ENCODE peak calls at places on chromosomes 4 and X, in seven cellular contexts. D is HCT116, B is HepG2, I is GM12878, V is SK-N-SH, K is H1, F is K562. A is an unnamed sample.
A peak's percentile ranks its signal among the peaks of the same experiment; 100 is the strongest.

GRCh38 chr4:70927502-70928139 is 25.5 kb downstream of the MOB1B start:
- DNase-seq in K (no peak), B (no peak), D (no peak), F (no peak), V (no peak), I (no peak), A (no peak)

GRCh38 chr4:126614456-126614855 is 1018.3 kb upstream of the INTU start:
- DNase-seq in K (no peak), D (no peak), B (no peak), I (no peak), F (no peak), V (no peak), A (no peak)

GRCh38 chr4:107255596-107255995 is 219.5 kb upstream of the DKK2 start:
- DNase-seq in B (no peak), I (no peak), F (no peak), D (no peak), V (no peak), K (no peak), A (no peak)

GRCh38 chr4:143377635-143378099 is 41.0 kb downstream of the GAB1 start:
- DNase-seq in F (no peak), D (no peak), V (no peak), K (no peak), B (no peak), I (peak; percentile 66), A (no peak)

GRCh38 chr4:55087016-55087929 is 38.1 kb downstream of the KDR start:
- DNase-seq in D (no peak), K (no peak), B (no peak), I (no peak), F (no peak), V (peak; percentile 61), A (no peak)

GRCh38 chr4:23320881-23321612 is 568.8 kb downstream of the PPARGC1A start:
- DNase-seq in F (no peak), V (no peak), B (no peak), D (no peak), I (no peak), K (no peak), A (no peak)

GRCh38 chr4:7970031-7970946 is 30.6 kb upstream of the AFAP1 start:
- DNase-seq in F (no peak), D (no peak), V (peak; percentile 42), B (peak; percentile 76), I (no peak), K (no peak), A (no peak)

GRCh38 chr4:86033171-86033570 is 326.7 kb downstream of the MAPK10 start:
- DNase-seq in F (no peak), B (no peak), I (no peak), V (no peak), K (no peak), D (no peak), A (no peak)

GRCh38 chr4:121195649-121196048 is 31.5 kb upstream of the TNIP3 start:
- DNase-seq in D (no peak), B (no peak), I (no peak), V (no peak), F (no peak), K (no peak), A (no peak)

GRCh38 chr4:113540859-113541258 is 220.7 kb downstream of the CAMK2D start:
- DNase-seq in I (no peak), D (peak; percentile 26), K (no peak), F (no peak), V (no peak), B (no peak), A (peak; percentile 28)

GRCh38 chr4:28373601-28374000 is 1513.0 kb downstream of the STIM2 start:
- DNase-seq in F (no peak), V (no peak), D (no peak), K (no peak), B (no peak), I (no peak), A (no peak)

GRCh38 chrX:12984629-12985303 is 9.9 kb downstream of the TMSB4X start:
- DNase-seq in V (no peak), F (peak; percentile 43), K (no peak), B (no peak), I (no peak), D (peak; percentile 21), A (no peak)

DNA sequence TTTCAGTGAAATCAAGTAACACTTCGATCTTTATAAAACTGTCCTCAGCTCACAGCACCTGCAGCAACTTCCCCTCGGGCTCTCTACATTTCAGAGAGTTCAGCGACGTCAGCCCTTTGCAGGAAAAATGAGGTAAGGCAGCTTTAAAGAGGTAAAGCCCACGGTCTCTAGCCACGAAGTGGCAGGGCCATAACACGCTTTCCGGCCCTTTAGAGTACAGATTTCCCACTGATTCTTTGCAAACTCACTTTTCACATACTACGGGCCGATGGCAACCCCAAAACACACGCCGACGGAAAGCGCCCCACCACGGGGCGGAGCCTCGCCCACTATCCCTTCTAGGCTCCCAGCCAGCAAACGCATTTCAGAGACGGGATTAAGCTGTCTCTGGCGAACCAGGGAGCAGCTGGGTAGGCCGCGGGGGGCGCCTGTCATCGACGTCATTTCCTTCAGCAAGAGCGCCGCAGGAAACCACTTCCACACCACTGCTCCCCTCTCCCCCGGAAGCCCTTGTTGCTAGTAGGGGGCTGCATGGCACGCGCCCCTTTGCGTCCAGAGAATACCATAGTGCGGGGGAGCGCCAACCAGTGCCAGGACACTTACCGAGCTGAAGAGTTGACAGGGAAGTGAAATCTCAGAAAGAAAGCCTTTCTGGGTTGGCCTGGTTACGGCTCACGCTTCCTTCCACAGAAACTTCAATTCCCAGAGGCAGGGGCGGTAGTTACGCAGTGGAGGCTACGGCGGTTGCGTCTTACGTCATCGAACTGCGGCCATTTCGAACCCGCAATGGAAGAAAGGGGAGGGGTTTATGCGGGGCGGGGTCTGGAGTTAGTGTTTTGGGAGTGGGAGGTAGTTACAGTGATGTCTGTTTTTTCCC is at the start of gene TRMT10A:
- DNase-seq in I (peak; percentile 85), V (peak; percentile 87), B (peak; percentile 96), F (peak; percentile 89), D (peak; percentile 96), K (peak; percentile 94), A (peak; percentile 81)
- TF ChIP-seq POLR2AphosphoS5 in I (peak; percentile 79), V (peak; percentile 87), B (peak; percentile 84), F (peak; percentile 71), D (peak; percentile 89), K (peak; percentile 74), A (no peak)

GRCh38 chr4:39660045-39660444 is 21.4 kb upstream of the SMIM14 start:
- DNase-seq in D (no peak), F (no peak), B (no peak), V (no peak), I (no peak), K (no peak), A (no peak)

GRCh38 chr4:39655866-39656265 is 17.2 kb upstream of the SMIM14 start:
- DNase-seq in V (no peak), I (no peak), F (no peak), B (peak; percentile 17), D (no peak), K (no peak), A (no peak)

GRCh38 chr4:39660757-39661156 is 22.1 kb upstream of the SMIM14 start:
- DNase-seq in F (no peak), I (no peak), B (no peak), D (no peak), V (no peak), K (no peak), A (no peak)

GRCh38 chr4:39657465-39657864 is 18.8 kb upstream of the SMIM14 start:
- DNase-seq in F (no peak), B (no peak), K (no peak), D (no peak), I (peak; percentile 67), V (no peak), A (no peak)

DNA sequence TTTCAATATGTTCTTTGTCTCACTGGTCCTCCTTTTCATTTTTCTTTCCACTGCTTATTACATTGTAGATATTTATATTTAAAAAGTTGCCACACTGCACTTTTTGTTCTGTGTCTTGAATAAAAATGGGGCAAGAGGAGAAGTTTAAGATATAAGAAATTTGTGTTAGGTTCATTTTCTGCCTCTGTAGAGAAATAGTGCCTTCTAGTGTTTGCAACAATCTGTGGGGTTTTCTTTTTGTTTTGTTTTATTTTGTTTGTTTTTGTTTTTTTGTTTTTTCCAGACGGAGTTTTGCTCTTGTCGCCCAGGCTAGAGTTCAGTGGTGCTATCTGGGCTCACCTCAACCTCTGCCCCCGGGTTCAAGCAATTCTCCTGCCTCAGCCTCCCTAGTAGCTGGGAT is 20.1 kb upstream of the SMIM14 start:
- DNase-seq in K (no peak), F (no peak), V (no peak), I (no peak), D (no peak), B (no peak), A (no peak)
- TF ChIP-seq CTCF in K (no peak), F (peak; percentile 56), V (peak; percentile 42), I (peak; percentile 28), D (peak; percentile 38), B (peak; percentile 22), A (peak; percentile 66)

DNA sequence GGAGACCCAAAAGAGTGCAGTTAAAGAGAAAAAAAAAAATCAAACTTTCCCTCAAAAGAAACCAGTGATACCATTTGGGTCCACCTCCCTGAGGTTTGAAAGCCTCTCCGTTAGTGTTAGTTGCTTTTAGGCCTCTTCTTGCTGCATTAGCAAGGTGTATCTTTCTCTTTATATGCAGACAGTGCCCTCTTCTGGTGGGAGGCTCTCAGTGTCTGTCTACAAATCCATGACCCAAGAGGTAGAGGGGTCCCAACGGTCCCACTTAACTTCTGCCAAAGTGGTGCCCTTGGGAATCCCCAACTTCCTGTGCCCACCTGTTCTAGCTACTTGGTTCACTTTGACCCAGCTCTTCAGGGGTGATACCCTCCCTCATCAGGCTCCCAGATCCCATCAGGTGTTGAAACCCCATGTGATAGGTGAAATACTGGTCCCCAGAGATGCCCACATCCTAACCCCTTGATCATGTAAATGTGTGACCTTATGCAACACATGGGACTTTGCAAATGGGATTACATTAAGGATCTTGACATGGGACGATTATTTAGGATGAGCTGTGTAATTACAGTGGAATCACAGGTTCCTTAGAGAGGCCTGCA is 63.7 kb upstream of the CD99 start:
- DNase-seq in B (peak; percentile 71), F (peak; percentile 15), V (peak; percentile 19), D (peak; percentile 44), I (no peak), K (peak; percentile 73), A (no peak)
- TF ChIP-seq SIN3A in B (no peak), F (no peak), V (no peak), D (no peak), I (no peak), K (no peak), A (no peak)

DNA sequence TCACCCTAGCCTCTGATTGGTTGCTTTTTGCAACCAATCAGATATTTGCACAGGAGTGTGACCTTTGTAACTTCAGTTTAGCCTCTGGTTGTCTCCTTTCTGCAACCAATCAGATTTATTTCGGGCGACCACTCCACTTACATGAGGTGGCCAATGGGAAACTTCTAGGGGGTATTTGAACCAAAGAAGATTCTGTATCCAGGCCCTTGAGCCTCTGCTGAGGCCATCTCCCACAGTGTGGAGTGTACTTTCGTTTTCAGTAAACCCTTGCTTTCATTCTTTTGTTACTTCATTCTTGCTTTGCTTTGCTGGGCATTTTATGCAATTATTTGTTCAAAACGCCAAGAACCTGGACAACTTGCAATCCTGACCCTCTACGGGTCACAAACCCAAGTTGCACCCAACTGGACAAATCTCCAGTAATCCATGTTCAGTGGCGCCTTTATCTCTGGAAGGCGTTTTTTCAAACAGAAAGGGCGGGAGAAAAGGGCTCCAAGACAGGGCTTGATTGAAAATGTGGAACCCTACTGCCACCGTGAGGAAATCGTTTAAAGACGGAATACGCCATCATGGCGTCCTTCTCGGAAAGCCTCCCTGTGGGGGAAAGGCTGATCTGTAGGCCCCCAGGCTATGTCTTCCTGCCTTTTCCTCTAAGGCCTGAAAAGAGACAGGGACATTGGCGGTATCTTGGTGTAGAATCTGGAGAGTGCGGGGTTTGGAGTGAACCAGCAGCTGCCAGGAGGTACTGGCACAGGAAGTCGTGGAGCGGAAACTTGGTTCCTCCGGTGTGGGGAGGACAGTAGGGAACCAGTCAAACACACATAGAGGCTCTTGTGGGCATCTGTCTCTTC is 184.6 kb downstream of the OR13H1 start:
- DNase-seq in K (no peak), F (no peak), D (no peak), B (no peak), I (peak; percentile 84), V (peak; percentile 54), A (peak; percentile 77)
- TF ChIP-seq POLR2AphosphoS5 in K (no peak), F (no peak), D (no peak), B (no peak), I (no peak), V (no peak), A (no peak)

GRCh38 chr4:118883861-118884260 is 4.8 kb upstream of the SYNPO2 start:
- DNase-seq in K (no peak), D (no peak), I (no peak), V (peak; percentile 44), F (no peak), B (no peak), A (no peak)
- TF ChIP-seq CTCF in K (no peak), D (peak; percentile 50), I (no peak), V (peak; percentile 42), F (no peak), B (no peak), A (peak; percentile 31)

A was measured in Panc1.